ENCODE peak calls at places on chromosome 3, in eight cellular contexts. T is transverse colon, R is stomach, A is HepG2, N is endothelial cell of umbilical vein, L is breast epithelium, P is spleen, I is H1. W is an unnamed sample.

GRCh38 chr3:182793663-182794454 is 555 bp downstream of the ATP11B start:
- DNase-seq in L (no peak), T (peak; percentile 56), A (peak; percentile 3), R (peak; percentile 47), P (peak; percentile 90), N (peak; percentile 42), I (no peak), W (peak; percentile 40)

GRCh38 chr3:157465741-157466140 is 29.1 kb downstream of the PTX3 start:
- DNase-seq in I (no peak), A (no peak), L (no peak), N (no peak), T (no peak), P (no peak), R (no peak), W (no peak)

GRCh38 chr3:94071713-94072284 is 8.9 kb downstream of the NSUN3 start:
- DNase-seq in A (no peak), T (no peak), I (no peak), L (no peak), R (no peak), N (no peak), P (no peak), W (no peak)

GRCh38 chr3:174821477-174821876 is 37.7 kb upstream of the NAALADL2 start:
- DNase-seq in I (no peak), T (no peak), A (no peak), N (peak; percentile 7), P (no peak), R (no peak), L (no peak), W (no peak)

GRCh38 chr3:155871746-155872158 is 1.3 kb downstream of the GMPS start:
- DNase-seq in R (no peak), I (no peak), T (no peak), N (no peak), P (no peak), L (no peak), A (no peak), W (no peak)

GRCh38 chr3:129892857-129893615 is 475 bp downstream of the TMCC1 start:
- DNase-seq in L (peak; percentile 55), T (peak; percentile 74), N (peak; percentile 56), R (no peak), A (peak; percentile 36), I (no peak), P (peak; percentile 95), W (peak; percentile 12)

GRCh38 chr3:177150970-177151627 is 46.2 kb downstream of the TBL1XR1 start:
- DNase-seq in N (peak; percentile 76), I (no peak), P (no peak), L (no peak), A (peak; percentile 18), T (no peak), R (no peak), W (no peak)

GRCh38 chr3:162193148-162193547 is 696.5 kb downstream of the OTOL1 start:
- DNase-seq in I (no peak), N (no peak), L (no peak), R (no peak), T (no peak), A (no peak), P (no peak), W (no peak)

GRCh38 chr3:101925564-101925963 is 76.2 kb downstream of the NFKBIZ start:
- DNase-seq in I (no peak), R (no peak), P (no peak), T (no peak), A (no peak), L (no peak), N (peak; percentile 22), W (no peak)

GRCh38 chr3:38645076-38645475 is 4.4 kb downstream of the SCN5A start:
- DNase-seq in L (no peak), T (no peak), P (peak; percentile 38), R (no peak), A (no peak), I (no peak), N (no peak), W (no peak)

GRCh38 chr3:126541628-126542339 is 16.9 kb downstream of the C3orf22 start:
- DNase-seq in L (peak; percentile 9), I (no peak), N (no peak), R (peak; percentile 9), P (peak; percentile 77), A (no peak), T (peak; percentile 1), W (no peak)

GRCh38 chr3:112685435-112685834 is 44.5 kb upstream of the CCDC80 start:
- DNase-seq in I (no peak), P (no peak), A (no peak), N (no peak), R (no peak), T (no peak), L (no peak), W (no peak)

GRCh38 chr3:110973263-110973895 is 98.2 kb upstream of the NECTIN3 start:
- DNase-seq in R (no peak), A (no peak), P (no peak), N (no peak), L (no peak), I (no peak), T (no peak), W (no peak)

GRCh38 chr3:53254810-53255359 is 937 bp downstream of the TKT start:
- DNase-seq in N (peak; percentile 48), R (peak; percentile 81), L (peak; percentile 65), P (peak; percentile 92), T (peak; percentile 86), A (no peak), I (no peak), W (peak; percentile 69)

GRCh38 chr3:103919327-103919726 is 1447.4 kb upstream of the ALCAM start:
- DNase-seq in T (no peak), L (no peak), R (no peak), A (no peak), N (no peak), I (no peak), P (no peak), W (no peak)

GRCh38 chr3:60703956-60704736 is 547.1 kb downstream of the FHIT start:
- DNase-seq in N (no peak), I (no peak), R (no peak), L (no peak), A (no peak), P (no peak), T (no peak), W (no peak)

GRCh38 chr3:188707396-188708288 is 464.1 kb upstream of the TPRG1 start:
- DNase-seq in P (no peak), T (no peak), I (no peak), A (peak; percentile 45), R (no peak), N (peak; percentile 78), L (no peak), W (no peak)

DNA sequence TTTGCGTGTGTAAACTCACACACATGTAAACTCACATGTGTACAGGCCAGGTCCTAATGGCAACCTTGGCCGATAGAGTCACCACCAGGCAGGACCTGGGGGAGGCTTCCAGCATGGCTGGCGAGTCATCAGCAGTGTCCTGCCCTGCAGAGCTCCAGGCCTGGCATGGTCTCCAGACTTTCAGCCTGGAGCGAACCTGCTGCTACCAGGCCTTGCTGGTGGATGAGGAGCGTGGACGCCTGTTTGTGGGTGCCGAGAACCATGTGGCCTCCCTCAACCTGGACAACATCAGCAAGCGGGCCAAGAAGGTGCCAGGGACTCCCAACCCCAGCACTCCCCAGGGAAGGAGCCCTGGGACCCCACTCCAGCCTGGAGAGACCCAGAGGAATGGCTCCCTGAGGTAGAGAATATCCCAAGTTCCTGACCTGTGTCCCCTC is 1.0 kb downstream of the SEMA3B start:
- DNase-seq in T (no peak), A (no peak), P (no peak), N (no peak), L (no peak), I (no peak), R (no peak), W (no peak)
- H3K4me3 ChIP-seq in T (peak overlapping the region; percentile 41), A (peak overlapping the region; percentile 71), P (no peak overlapping the region), N (no peak overlapping the region), L (no peak overlapping the region), I (no peak overlapping the region), R (peak overlapping the region; percentile 28), W (no peak overlapping the region)

DNA sequence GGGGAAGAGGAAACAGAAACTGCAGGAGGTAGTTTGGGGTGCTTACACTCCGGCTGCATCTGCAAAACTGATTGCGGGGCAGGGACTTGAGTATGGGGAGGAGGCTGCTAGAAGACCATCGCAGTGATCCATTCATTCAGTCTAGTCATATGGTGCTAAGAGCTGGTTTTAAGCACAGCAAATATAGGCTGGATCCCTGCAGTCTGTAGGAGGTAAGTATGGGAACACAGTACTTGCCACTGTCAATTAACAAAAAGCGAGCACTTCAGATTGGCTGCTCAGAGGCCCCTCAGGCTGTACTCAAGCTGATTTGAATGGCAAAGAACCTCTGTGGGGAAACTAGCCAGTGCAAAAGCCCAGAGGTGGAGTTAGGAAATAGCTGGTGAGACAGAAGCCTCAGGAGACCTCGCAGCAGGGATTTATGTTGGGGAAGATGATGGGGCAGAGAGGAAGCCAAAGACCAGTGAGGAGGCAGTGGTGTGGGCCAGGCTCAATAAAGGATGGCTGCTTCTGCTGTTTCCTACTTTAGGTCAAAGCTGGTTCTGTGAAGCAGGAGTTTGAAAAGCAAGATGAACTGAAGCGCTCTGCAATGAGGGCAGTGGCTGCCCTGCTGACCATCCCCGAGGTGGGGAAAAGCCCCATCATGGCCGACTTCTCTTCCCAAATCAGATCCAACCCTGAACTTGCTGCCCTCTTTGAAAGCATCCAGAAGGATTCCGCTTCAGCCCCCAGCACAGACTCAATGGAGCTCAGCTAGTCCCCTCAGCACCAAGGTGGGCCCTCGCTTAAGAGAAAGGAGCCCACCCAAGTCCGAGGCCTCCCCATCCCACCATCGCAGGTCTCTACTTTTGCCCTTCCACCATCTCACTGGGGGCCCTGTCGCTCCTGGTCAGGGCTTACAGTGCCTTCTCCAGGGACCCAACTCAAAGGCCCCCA is 7.9 kb downstream of the RPL32 start:
- DNase-seq in N (no peak), A (no peak), I (no peak), L (no peak), T (no peak), R (no peak), P (peak; percentile 52), W (no peak)
- TF ChIP-seq POLR2AphosphoS5 in N (no peak), A (no peak), I (peak; percentile 70), L (no peak), T (no peak), R (no peak), P (no peak), W (no peak)

DNA sequence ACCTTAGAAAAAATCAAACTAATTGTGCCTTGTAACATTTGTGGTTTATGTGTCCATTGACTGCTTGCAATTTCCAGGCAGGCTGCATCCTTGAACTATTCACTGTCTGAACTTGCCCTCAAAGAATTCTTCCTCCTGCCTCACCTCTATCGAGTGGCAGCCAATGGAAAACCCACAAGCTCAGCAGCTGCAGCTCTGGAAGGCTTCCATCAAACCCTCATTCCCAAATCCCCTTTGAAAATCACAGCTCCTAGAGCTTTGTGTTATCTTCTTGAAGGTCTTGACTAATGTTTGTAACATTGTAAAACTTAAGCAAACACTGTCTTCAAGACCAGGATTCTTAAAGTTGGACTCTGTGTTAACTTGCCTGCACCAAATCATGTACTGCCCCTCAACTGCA is 81.1 kb downstream of the FILIP1L start:
- DNase-seq in R (no peak), P (no peak), A (no peak), N (no peak), L (no peak), T (no peak), I (no peak), W (peak; percentile 67)
- TF ChIP-seq CTCF in R (no peak), P (no peak), A (no peak), N (no peak), L (no peak), T (no peak), I (no peak), W (no peak)

GRCh38 chr3:140943781-140944547 is 2.3 kb downstream of the SLC25A36 start:
- DNase-seq in R (no peak), I (no peak), L (no peak), T (no peak), A (no peak), N (no peak), P (no peak), W (no peak)
- H3K4me3 ChIP-seq in R (peak overlapping the region; percentile 95), I (no peak overlapping the region), L (peak overlapping the region; percentile 96), T (peak overlapping the region; percentile 92), A (peak overlapping the region; percentile 100), N (no peak overlapping the region), P (no peak overlapping the region), W (peak overlapping the region; percentile 85)